ENCODE peak calls at places on chromosomes 16 and 17, in seven cellular contexts. H is sigmoid colon, F is H1, Q is K562, T is transverse colon, J is stomach, U is breast epithelium. L is an unnamed sample.

GRCh38 chr16:7025616-7026190 is 306.9 kb upstream of the RBFOX1 start:
- DNase-seq in H (peak), F (peak), Q (peak), T (peak), J (peak), U (peak), L (peak)

GRCh38 chr17:56708670-56709410 is 115.3 kb downstream of the NOG start:
- DNase-seq in H (no peak), F (no peak), Q (no peak), T (no peak), J (no peak), U (no peak), L (no peak)

GRCh38 chr16:18932243-18932997 is 6.2 kb upstream of the SMG1 start:
- DNase-seq in H (no peak), F (no peak), Q (no peak), T (no peak), J (no peak), U (no peak), L (no peak)

GRCh38 chr17:50359998-50360461 is 13.0 kb downstream of the MRPL27 start:
- DNase-seq in H (peak), F (no peak), Q (no peak), T (no peak), J (no peak), U (no peak), L (no peak)

GRCh38 chr17:41895617-41896016 is 23.1 kb downstream of the ACLY start:
- DNase-seq in H (peak), F (no peak), Q (no peak), T (no peak), J (no peak), U (no peak), L (no peak)

GRCh38 chr16:86074651-86075487 is 175.9 kb downstream of the IRF8 start:
- DNase-seq in H (peak), F (no peak), Q (no peak), T (peak), J (no peak), U (peak), L (no peak)

GRCh38 chr17:2263183-2263954 is 40.2 kb downstream of the SMG6 start:
- DNase-seq in H (no peak), F (no peak), Q (no peak), T (no peak), J (no peak), U (no peak), L (no peak)

GRCh38 chr17:2396568-2397246 is 4.2 kb downstream of the MNT start:
- DNase-seq in H (peak), F (peak), Q (peak), T (peak), J (peak), U (peak), L (no peak)

GRCh38 chr17:27873746-27874145 is 19.4 kb downstream of the LYRM9 start:
- DNase-seq in H (no peak), F (no peak), Q (no peak), T (no peak), J (no peak), U (no peak), L (no peak)

GRCh38 chr16:19095699-19096098 is 18.1 kb upstream of the ITPRIPL2 start:
- DNase-seq in H (no peak), F (no peak), Q (no peak), T (no peak), J (no peak), U (peak), L (no peak)

GRCh38 chr16:85612191-85612800 is 826 bp upstream of the GSE1 start:
- DNase-seq in H (peak), F (peak), Q (peak), T (peak), J (peak), U (peak), L (no peak)

GRCh38 chr17:65697661-65698060 is 136.2 kb upstream of the AXIN2 start:
- DNase-seq in H (no peak), F (no peak), Q (no peak), T (peak), J (no peak), U (no peak), L (no peak)

GRCh38 chr17:82424001-82424862 is 5.8 kb upstream of the OGFOD3 start:
- DNase-seq in H (no peak), F (peak), Q (peak), T (peak), J (peak), U (no peak), L (no peak)

GRCh38 chr16:77555781-77556180 is 120.9 kb upstream of the ADAMTS18 start:
- DNase-seq in H (no peak), F (no peak), Q (no peak), T (no peak), J (no peak), U (no peak), L (no peak)

GRCh38 chr17:75077490-75078096 is 10.2 kb upstream of the SLC16A5 start:
- DNase-seq in H (peak), F (no peak), Q (no peak), T (peak), J (peak), U (peak), L (peak)

GRCh38 chr17:5809580-5810188 is 225.4 kb upstream of the NLRP1 start:
- DNase-seq in H (no peak), F (no peak), Q (no peak), T (no peak), J (no peak), U (no peak), L (no peak)

GRCh38 chr16:84356591-84357116 is 11.7 kb upstream of the ATP2C2 start:
- DNase-seq in H (no peak), F (no peak), Q (no peak), T (peak), J (peak), U (peak), L (no peak)

GRCh38 chr17:45164734-45165269 is 3.1 kb downstream of the HEXIM2 start:
- DNase-seq in H (no peak), F (no peak), Q (no peak), T (no peak), J (no peak), U (no peak), L (no peak)

GRCh38 chr16:85008267-85008666 is 3.1 kb downstream of the ZDHHC7 start:
- DNase-seq in H (no peak), F (no peak), Q (no peak), T (no peak), J (no peak), U (no peak), L (no peak)

GRCh38 chr16:89217388-89218191 is at the start of gene ZNF778:
- DNase-seq in H (peak), F (peak), Q (peak), T (peak), J (peak), U (peak), L (peak)

GRCh38 chr17:46991618-46992017 is 12.6 kb upstream of the RPRML start:
- DNase-seq in H (no peak), F (no peak), Q (no peak), T (no peak), J (no peak), U (no peak), L (no peak)

GRCh38 chr16:17031484-17032268 is 439.1 kb downstream of the XYLT1 start:
- DNase-seq in H (no peak), F (no peak), Q (no peak), T (no peak), J (no peak), U (no peak), L (no peak)

DNA sequence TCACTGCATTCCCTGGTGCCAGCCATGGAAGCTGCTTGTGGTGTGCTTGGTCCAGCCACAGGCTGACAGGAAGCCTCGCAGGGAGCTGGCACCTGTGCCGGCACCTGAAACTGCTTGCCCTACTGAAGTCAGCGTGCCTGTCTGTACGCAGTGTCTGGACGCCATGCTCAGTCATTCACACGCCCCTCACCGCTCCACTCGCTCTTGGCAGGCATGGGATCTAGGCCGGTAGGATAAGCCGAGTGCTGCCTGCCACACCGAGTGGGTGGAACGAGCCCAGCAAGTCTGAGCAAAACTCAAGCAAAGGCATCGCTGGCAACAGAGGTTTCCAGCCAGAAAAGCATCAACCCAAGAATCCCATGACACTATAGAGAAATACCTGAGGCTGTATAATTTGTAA is 350.6 kb downstream of the CDH11 start:
- DNase-seq in H (no peak), F (no peak), Q (no peak), T (no peak), J (no peak), U (no peak), L (no peak)
- TF ChIP-seq POLR2A in H (no peak), F (no peak), Q (no peak), T (no peak), J (no peak), U (no peak), L (no peak)

GRCh38 chr16:4433228-4433627 is 7.6 kb downstream of the DNAJA3 start:
- DNase-seq in H (no peak), F (no peak), Q (peak), T (no peak), J (no peak), U (no peak), L (no peak)
- TF ChIP-seq POLR2AphosphoS5 in H (no peak), F (no peak), Q (no peak), T (no peak), J (no peak), U (no peak), L (no peak)

DNA sequence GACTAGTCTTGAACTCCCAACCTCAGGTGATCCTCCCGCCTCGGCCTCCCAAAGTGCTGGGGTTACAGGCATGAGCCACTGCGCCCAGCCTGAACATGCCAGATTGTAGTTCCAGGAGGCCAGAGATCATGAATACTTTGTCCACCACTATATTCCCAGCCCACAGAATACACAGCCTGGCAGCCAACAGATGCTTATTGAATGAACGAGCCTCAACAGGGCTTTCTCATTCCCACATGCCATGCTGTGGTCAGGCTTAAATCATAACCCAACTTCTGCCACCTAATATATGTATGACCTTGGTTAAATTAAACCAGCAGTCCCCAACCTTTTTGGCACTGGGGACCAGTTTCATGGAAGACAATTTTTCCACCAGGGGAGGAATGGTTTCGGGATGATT is 3.1 kb upstream of the TMEM219 start:
- DNase-seq in H (no peak), F (no peak), Q (no peak), T (no peak), J (no peak), U (no peak), L (no peak)
- TF ChIP-seq POLR2A in H (no peak), F (no peak), Q (no peak), T (no peak), J (no peak), U (no peak), L (no peak)

GRCh38 chr16:66731101-66731500 is 20.3 kb downstream of the DYNC1LI2 start:
- DNase-seq in H (peak), F (no peak), Q (no peak), T (no peak), J (no peak), U (no peak), L (no peak)

GRCh38 chr16:66728804-66729203 is 22.6 kb downstream of the DYNC1LI2 start:
- DNase-seq in H (peak), F (no peak), Q (no peak), T (no peak), J (no peak), U (no peak), L (no peak)

DNA sequence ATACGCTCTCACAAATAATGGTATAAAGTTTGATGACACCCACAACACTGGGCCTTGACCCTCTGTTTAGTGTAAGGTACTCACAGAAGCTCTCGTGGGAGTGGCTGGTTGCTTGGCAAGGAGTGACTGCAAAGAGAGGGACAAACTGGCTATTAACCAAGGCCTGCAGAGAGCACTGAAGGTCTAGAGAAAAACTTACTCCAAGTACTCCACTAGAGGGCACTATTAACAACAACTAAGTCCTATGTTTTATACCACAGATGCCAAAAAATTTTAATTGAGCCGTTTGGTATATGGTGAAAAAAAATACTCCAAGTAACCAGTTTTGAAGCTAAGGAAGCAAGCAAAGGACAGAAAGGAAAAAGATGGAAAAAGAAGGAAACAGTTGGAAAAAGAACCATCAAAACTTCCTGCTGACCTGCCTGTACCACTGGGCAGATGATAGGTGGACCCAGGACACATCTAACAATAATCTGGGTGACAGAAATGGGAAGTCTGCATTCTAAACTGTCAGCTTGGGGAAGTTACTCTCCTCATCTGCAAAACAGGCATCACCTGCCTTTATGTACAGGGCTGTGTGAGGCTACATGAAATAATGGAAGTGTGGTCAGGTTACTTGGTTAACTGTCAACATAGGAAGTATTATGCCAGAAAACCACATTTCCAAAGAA is 23.2 kb downstream of the DYNC1LI2 start:
- DNase-seq in H (peak), F (no peak), Q (peak), T (peak), J (peak), U (no peak), L (no peak)
- TF ChIP-seq POLR2AphosphoS5 in H (no peak), F (no peak), Q (peak), T (no peak), J (no peak), U (no peak), L (no peak)